ENCODE peak calls at places on chromosomes 6 and 20, in six cellular contexts. W, Y, L, D, H and G are unnamed samples.

GRCh38 chr6:28597217-28597835 is 71.6 kb downstream of the GPX5 start:
- DNase-seq in W (peak), D (peak), H (peak), Y (no peak), L (no peak), G (no peak)

GRCh38 chr6:1527098-1527497 is 82.6 kb upstream of the FOXC1 start:
- DNase-seq in H (peak), W (no peak), Y (no peak), D (peak), L (no peak), G (peak)

GRCh38 chr6:114200896-114201295 is 141.9 kb downstream of the HS3ST5 start:
- DNase-seq in H (no peak), D (no peak), W (no peak), Y (no peak), L (no peak), G (no peak)

GRCh38 chr6:42010185-42010872 is 40.0 kb upstream of the TAF8 start:
- DNase-seq in H (peak), Y (no peak), L (no peak), D (no peak), W (no peak), G (no peak)

GRCh38 chr6:96013531-96013930 is 2.2 kb upstream of the FUT9 start:
- DNase-seq in Y (no peak), L (no peak), H (peak), W (no peak), D (no peak), G (no peak)

GRCh38 chr6:136378888-136379287 is 89.2 kb upstream of the BCLAF1 start:
- DNase-seq in W (no peak), L (no peak), Y (no peak), H (no peak), D (peak), G (no peak)

GRCh38 chr20:23659989-23660837 is 22.5 kb upstream of the CST3 start:
- DNase-seq in Y (no peak), W (no peak), L (no peak), D (peak), H (no peak), G (no peak)

GRCh38 chr6:141464490-141464889 is 668.2 kb upstream of the GJE1 start:
- DNase-seq in D (peak), Y (no peak), W (no peak), L (no peak), H (no peak), G (no peak)

GRCh38 chr6:28303570-28303969 is 22.2 kb downstream of the PGBD1 start:
- DNase-seq in H (no peak), Y (no peak), D (no peak), W (no peak), L (no peak), G (no peak)

GRCh38 chr6:18997375-18997826 is 610.3 kb downstream of the RNF144B start:
- DNase-seq in L (no peak), W (peak), H (peak), Y (no peak), D (peak), G (no peak)

GRCh38 chr6:74731204-74731603 is 474.6 kb downstream of the COL12A1 start:
- DNase-seq in Y (no peak), D (peak), L (no peak), W (no peak), H (no peak), G (no peak)

GRCh38 chr6:132365319-132365907 is 35.9 kb downstream of the MOXD1 start:
- DNase-seq in Y (no peak), L (no peak), W (no peak), D (no peak), H (peak), G (no peak)

GRCh38 chr6:108364470-108364869 is 69.6 kb downstream of the AFG1L start:
- DNase-seq in H (no peak), Y (no peak), L (no peak), D (no peak), W (no peak), G (no peak)

GRCh38 chr20:46002008-46002407 is 6.7 kb upstream of the MMP9 start:
- DNase-seq in Y (no peak), L (no peak), W (no peak), H (no peak), D (no peak), G (no peak)

GRCh38 chr6:139474145-139475108 is 100.0 kb upstream of the CITED2 start:
- DNase-seq in D (peak), L (no peak), Y (no peak), H (no peak), W (no peak), G (no peak)

GRCh38 chr6:139927236-139927635 is 552.8 kb upstream of the CITED2 start:
- DNase-seq in L (peak), Y (peak), W (no peak), H (no peak), D (peak), G (no peak)

GRCh38 chr6:125636671-125637070 is 112.8 kb upstream of the HEY2 start:
- DNase-seq in W (no peak), H (no peak), Y (no peak), L (no peak), D (no peak), G (no peak)

GRCh38 chr20:50133474-50134217 is 19.9 kb downstream of the PEDS1 start:
- DNase-seq in D (no peak), H (no peak), W (no peak), Y (no peak), L (no peak), G (no peak)

GRCh38 chr6:139367810-139368321 is 6.6 kb downstream of the CITED2 start:
- DNase-seq in L (no peak), H (peak), W (no peak), Y (no peak), D (no peak), G (no peak)

GRCh38 chr6:138509371-138509770 is 10.1 kb upstream of the NHSL1 start:
- DNase-seq in D (peak), H (no peak), Y (no peak), W (peak), L (peak), G (peak)

GRCh38 chr6:111013144-111013905 is 31.5 kb downstream of the RPF2 start:
- DNase-seq in H (no peak), W (no peak), D (peak), L (no peak), Y (no peak), G (no peak)

GRCh38 chr6:169991913-169992312 is 240.5 kb downstream of the ERMARD start:
- DNase-seq in H (peak), Y (no peak), W (no peak), L (no peak), D (no peak), G (no peak)

GRCh38 chr6:141335889-141336288 is 796.8 kb upstream of the GJE1 start:
- DNase-seq in D (no peak), H (no peak), Y (no peak), W (no peak), L (no peak), G (no peak)

GRCh38 chr6:135423649-135424128 is 73.9 kb downstream of the AHI1 start:
- DNase-seq in D (peak), Y (no peak), W (peak), L (peak), H (no peak), G (no peak)

GRCh38 chr6:18400831-18401446 is 13.8 kb downstream of the RNF144B start:
- DNase-seq in H (no peak), D (peak), L (no peak), W (no peak), Y (no peak), G (no peak)

GRCh38 chr20:12597491-12597890 is 411.3 kb upstream of the SPTLC3 start:
- DNase-seq in H (no peak), W (no peak), L (no peak), D (no peak), Y (no peak), G (no peak)

GRCh38 chr6:18022398-18023231 is 35.2 kb upstream of the KIF13A start:
- DNase-seq in H (peak), L (no peak), Y (peak), W (no peak), D (peak), G (no peak)

GRCh38 chr6:132812756-132813172 is 1.6 kb upstream of the RPS12 start:
- DNase-seq in H (no peak), D (peak), Y (no peak), W (no peak), L (no peak), G (no peak)

GRCh38 chr20:34954905-34955231 is 738 bp downstream of the GSS start:
- DNase-seq in Y (no peak), H (no peak), D (peak), L (no peak), W (peak), G (no peak)

GRCh38 chr20:34955232-34956040 is at the start of the genes GSS and MYH7B:
- DNase-seq in W (peak), H (peak), D (peak), Y (peak), L (peak), G (peak)

GRCh38 chr20:34953960-34954359 is 1.6 kb downstream of the GSS start:
- DNase-seq in H (no peak), W (no peak), Y (no peak), D (no peak), L (no peak), G (no peak)

GRCh38 chr20:34956751-34957472 is 1.2 kb downstream of the MYH7B start:
- DNase-seq in D (no peak), W (no peak), L (no peak), H (no peak), Y (no peak), G (no peak)

GRCh38 chr20:34956041-34956458 is 382 bp downstream of the MYH7B start:
- DNase-seq in Y (no peak), D (no peak), L (no peak), W (no peak), H (no peak), G (no peak)
- TF ChIP-seq CTCF in Y (no peak), D (no peak), L (peak), W (no peak), H (no peak), G (no peak)

DNA sequence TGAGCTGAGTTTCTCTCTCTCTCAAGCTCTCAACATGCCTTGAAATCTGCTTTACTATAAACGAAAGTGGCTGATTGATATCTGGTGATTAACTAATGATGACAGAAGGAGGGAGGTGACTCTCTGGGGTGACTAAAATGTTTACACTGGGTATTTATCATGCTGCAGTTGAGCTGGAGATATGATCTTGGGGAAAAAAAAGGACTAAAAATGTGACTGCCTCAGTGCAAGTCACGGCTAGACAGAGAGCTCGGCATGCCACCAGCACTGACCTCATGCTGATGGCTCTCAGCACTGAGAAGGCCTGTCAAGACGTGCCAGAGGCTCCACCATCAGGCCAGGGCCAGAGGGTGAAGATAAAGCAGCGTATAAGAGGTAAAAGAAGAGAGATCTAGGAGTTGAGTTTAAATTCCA is 103.1 kb upstream of the SPACA1 start:
- DNase-seq in Y (no peak), L (no peak), W (no peak), D (peak), H (peak), G (no peak)
- TF ChIP-seq CTCF in Y (no peak), L (no peak), W (peak), D (no peak), H (no peak), G (no peak)

GRCh38 chr6:109396319-109396718 is 14.1 kb upstream of the CD164 start:
- DNase-seq in L (no peak), D (no peak), Y (no peak), H (no peak), W (no peak), G (no peak)

GRCh38 chr6:109393882-109394281 is 11.6 kb upstream of the CD164 start:
- DNase-seq in Y (no peak), H (no peak), D (peak), L (no peak), W (no peak), G (no peak)

GRCh38 chr6:109397020-109397419 is 14.8 kb upstream of the CD164 start:
- DNase-seq in L (no peak), W (no peak), D (peak), Y (no peak), H (no peak), G (no peak)
- TF ChIP-seq CTCF in L (no peak), W (peak), D (peak), Y (peak), H (peak), G (no peak)

GRCh38 chr20:6819599-6819998 is 52.1 kb downstream of the BMP2 start:
- DNase-seq in Y (no peak), H (no peak), D (no peak), L (no peak), W (no peak), G (no peak)
- TF ChIP-seq CTCF in Y (no peak), H (peak), D (peak), L (no peak), W (no peak), G (no peak)

GRCh38 chr6:31702819-31703716 is at the start of gene ABHD16A:
- DNase-seq in D (peak), W (peak), H (peak), Y (peak), L (peak), G (peak)
- TF ChIP-seq CTCF in D (no peak), W (no peak), H (no peak), Y (no peak), L (no peak), G (no peak)

DNA sequence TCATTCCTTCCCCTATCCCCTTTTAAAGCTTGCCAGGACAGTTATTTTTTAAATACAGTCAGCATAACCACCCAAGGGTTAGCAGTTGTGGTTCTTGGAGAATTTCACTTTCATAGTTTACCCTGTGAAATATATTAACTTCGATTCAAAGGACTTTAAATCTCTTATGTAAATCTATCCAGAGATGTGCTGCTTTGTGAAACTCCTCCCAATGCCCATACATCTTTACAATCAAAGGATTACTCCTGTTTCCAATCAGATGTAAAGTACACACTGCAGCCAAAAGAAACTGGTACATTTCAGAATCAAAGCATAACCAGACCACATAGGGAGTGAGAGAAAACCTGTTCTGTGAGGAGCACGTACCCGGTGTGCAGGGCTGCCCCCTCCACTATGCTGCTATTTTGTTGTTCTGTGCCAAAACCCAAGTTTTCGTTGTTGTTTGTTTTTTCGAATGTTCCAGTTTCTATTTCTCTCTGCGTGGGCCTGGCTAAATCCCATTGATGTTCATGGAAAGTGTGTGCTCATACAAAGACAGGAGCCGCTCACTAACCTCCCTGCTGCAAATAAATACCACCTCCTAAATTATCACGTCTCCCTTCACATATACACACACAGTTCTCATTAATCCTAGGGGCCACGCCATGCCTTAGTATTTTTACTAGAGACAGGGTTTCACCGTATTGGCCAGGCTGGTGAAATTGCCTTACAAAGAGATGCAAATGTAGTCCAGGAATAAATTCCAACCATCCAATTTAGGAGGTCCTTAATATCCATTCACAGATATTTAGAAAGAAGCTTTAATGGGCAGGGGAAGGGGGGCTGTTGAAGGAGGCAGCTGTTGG is 52.9 kb downstream of the ATP9A start:
- DNase-seq in H (no peak), D (no peak), L (no peak), Y (no peak), W (no peak), G (no peak)
- TF ChIP-seq CTCF in H (no peak), D (no peak), L (no peak), Y (no peak), W (no peak), G (no peak)